ENCODE peak calls at places on chromosomes 5 and 9, in six cellular contexts. S is mucosa of gallbladder, I is HT1080, W is NCI-H1694 treated with DMSO at 0.1 percent for 48 hours, X is GM19239, J is NCI-H1417. C is an unnamed sample.

GRCh38 chr5:149426931-149427330 is 47.8 kb upstream of the IL17B start:
- DNase-seq in S (no peak), I (peak), W (no peak), X (no peak), J (no peak), C (no peak)

GRCh38 chr5:151222769-151223446 is 984 bp downstream of the CCDC69 start:
- DNase-seq in S (peak), I (peak), W (no peak), X (peak), J (no peak), C (peak)

GRCh38 chr9:2125909-2126308 is 110.8 kb downstream of the SMARCA2 start:
- DNase-seq in S (no peak), I (no peak), W (no peak), X (peak), J (no peak), C (peak)

GRCh38 chr5:113172231-113172826 is 195.7 kb downstream of the DCP2 start:
- DNase-seq in S (no peak), I (no peak), W (no peak), X (no peak), J (peak), C (no peak)

GRCh38 chr9:6926436-6926835 is 168.7 kb downstream of the KDM4C start:
- DNase-seq in S (no peak), I (no peak), W (no peak), X (no peak), J (peak), C (no peak)

GRCh38 chr5:79955496-79956172 is 35.4 kb downstream of the MTX3 start:
- DNase-seq in S (no peak), I (no peak), W (peak), X (no peak), J (no peak), C (no peak)

GRCh38 chr9:98087420-98088354 is 31.2 kb downstream of the NANS start:
- DNase-seq in S (peak), I (no peak), W (no peak), X (no peak), J (no peak), C (peak)

GRCh38 chr9:91486699-91487497 is 63.3 kb upstream of the NFIL3 start:
- DNase-seq in S (no peak), I (peak), W (no peak), X (no peak), J (no peak), C (no peak)

GRCh38 chr9:128892223-128892892 is 10.4 kb downstream of the LRRC8A start:
- DNase-seq in S (peak), I (peak), W (no peak), X (no peak), J (no peak), C (peak)

GRCh38 chr9:114472765-114473446 is 32.4 kb downstream of the WHRN start:
- DNase-seq in S (no peak), I (no peak), W (peak), X (no peak), J (no peak), C (no peak)

GRCh38 chr9:90960941-90961340 is 159.3 kb downstream of the SYK start:
- DNase-seq in S (no peak), I (no peak), W (no peak), X (no peak), J (no peak), C (no peak)

GRCh38 chr9:106945727-106946690 is 83.0 kb downstream of the ZNF462 start:
- DNase-seq in S (no peak), I (peak), W (no peak), X (no peak), J (no peak), C (no peak)

GRCh38 chr5:90408571-90409317 is 812 bp downstream of the CETN3 start:
- DNase-seq in S (no peak), I (peak), W (no peak), X (no peak), J (peak), C (no peak)

GRCh38 chr5:139181835-139182452 is 16.2 kb downstream of the SIL1 start:
- DNase-seq in S (no peak), I (peak), W (no peak), X (no peak), J (no peak), C (no peak)

GRCh38 chr9:87276851-87277251 is 220.8 kb upstream of the DAPK1 start:
- DNase-seq in S (no peak), I (no peak), W (no peak), X (no peak), J (no peak), C (peak)

GRCh38 chr9:126016579-126017290 is 269.6 kb downstream of the PBX3 start:
- DNase-seq in S (no peak), I (no peak), W (no peak), X (no peak), J (peak), C (no peak)

GRCh38 chr9:111992523-111992922 is 95.9 kb downstream of the UGCG start:
- DNase-seq in S (no peak), I (peak), W (no peak), X (no peak), J (no peak), C (no peak)

GRCh38 chr9:114214181-114214580 is 58.8 kb downstream of the COL27A1 start:
- DNase-seq in S (peak), I (no peak), W (no peak), X (no peak), J (no peak), C (no peak)

GRCh38 chr5:135448796-135449507 is 1.8 kb upstream of the DCANP1 start:
- DNase-seq in S (no peak), I (no peak), W (no peak), X (no peak), J (no peak), C (no peak)

GRCh38 chr9:33159760-33160127 is 7.4 kb downstream of the B4GALT1 start:
- DNase-seq in S (peak), I (peak), W (no peak), X (no peak), J (no peak), C (peak)

GRCh38 chr9:108234811-108235210 is 621.0 kb downstream of the ACTL7B start:
- DNase-seq in S (no peak), I (no peak), W (no peak), X (no peak), J (no peak), C (no peak)

GRCh38 chr5:126525630-126526245 is 69.3 kb downstream of the ALDH7A1 start:
- DNase-seq in S (peak), I (peak), W (no peak), X (no peak), J (no peak), C (no peak)

GRCh38 chr9:89878687-89879086 is 273.9 kb downstream of the GADD45G start:
- DNase-seq in S (peak), I (no peak), W (peak), X (no peak), J (peak), C (no peak)

GRCh38 chr9:85142461-85143401 is 473.2 kb downstream of the NTRK2 start:
- DNase-seq in S (peak), I (peak), W (peak), X (peak), J (peak), C (no peak)

GRCh38 chr5:38557309-38557710 is 864 bp upstream of the LIFR start:
- DNase-seq in S (no peak), I (no peak), W (no peak), X (no peak), J (no peak), C (no peak)

GRCh38 chr9:105088088-105088487 is 156.4 kb upstream of the SLC44A1 start:
- DNase-seq in S (no peak), I (no peak), W (no peak), X (no peak), J (no peak), C (no peak)